ENCODE peak calls at places on chromosomes 1 and 21, in four cellular contexts. R, V, C and K are unnamed samples.

GRCh38 chr21:39094847-39095525 is 88.3 kb downstream of the PSMG1 start:
- DNase-seq in V (peak; percentile 46), R (peak; percentile 95), C (peak; percentile 12), K (no peak)

GRCh38 chr1:88549536-88549935 is 134.5 kb upstream of the PKN2 start:
- DNase-seq in C (peak; percentile 10), V (peak; percentile 43), R (peak; percentile 1), K (no peak)

GRCh38 chr1:164950453-164951052 is 391.6 kb downstream of the PBX1 start:
- DNase-seq in C (no peak), R (no peak), V (no peak), K (no peak)

GRCh38 chr1:50774759-50775351 is 185.2 kb downstream of the FAF1 start:
- DNase-seq in R (peak; percentile 45), C (peak; percentile 67), V (peak; percentile 77), K (peak; percentile 86)

GRCh38 chr21:14325575-14325974 is 57.4 kb downstream of the HSPA13 start:
- DNase-seq in R (no peak), C (no peak), V (no peak), K (no peak)

GRCh38 chr1:75953461-75953860 is 21.3 kb upstream of the ASB17 start:
- DNase-seq in C (no peak), V (no peak), R (no peak), K (no peak)

GRCh38 chr21:26070822-26071425 is 99.6 kb downstream of the APP start:
- DNase-seq in R (peak; percentile 55), V (peak; percentile 49), C (peak; percentile 68), K (no peak)

GRCh38 chr1:30039354-30040080 is 683.9 kb downstream of the MATN1 start:
- DNase-seq in R (no peak), V (no peak), C (no peak), K (no peak)

GRCh38 chr1:91742848-91743292 is 143.1 kb downstream of the TGFBR3 start:
- DNase-seq in R (peak; percentile 75), C (peak; percentile 77), V (peak; percentile 39), K (no peak)

GRCh38 chr1:62613325-62613727 is 16.0 kb downstream of the ANGPTL3 start:
- DNase-seq in V (no peak), C (no peak), R (no peak), K (peak; percentile 46)

GRCh38 chr1:18149113-18149641 is 41.6 kb downstream of the IGSF21 start:
- DNase-seq in V (peak; percentile 59), C (no peak), R (peak; percentile 1), K (no peak)

GRCh38 chr21:31866077-31866511 is 6.7 kb upstream of the HUNK start:
- DNase-seq in V (peak; percentile 87), R (peak; percentile 59), C (peak; percentile 72), K (peak; percentile 89)

GRCh38 chr1:164588388-164589341 is 29.7 kb downstream of the PBX1 start:
- DNase-seq in V (no peak), R (peak; percentile 88), C (peak; percentile 77), K (no peak)

GRCh38 chr1:234610061-234610581 is at the start of gene IRF2BP2:
- DNase-seq in C (peak; percentile 87), R (peak; percentile 78), V (peak; percentile 80), K (peak; percentile 87)

GRCh38 chr1:208251015-208251414 is 6.8 kb upstream of the PLXNA2 start:
- DNase-seq in V (no peak), C (no peak), R (no peak), K (no peak)

GRCh38 chr1:15406911-15407559 is 2.7 kb upstream of the EFHD2 start:
- DNase-seq in V (peak; percentile 75), C (peak; percentile 27), R (peak; percentile 91), K (no peak)

GRCh38 chr21:46412521-46413364 is 45.9 kb upstream of the DIP2A start:
- DNase-seq in R (no peak), V (no peak), C (no peak), K (no peak)

GRCh38 chr1:175089319-175089718 is 21.7 kb downstream of the TNN start:
- DNase-seq in C (no peak), V (no peak), R (no peak), K (peak; percentile 10)

GRCh38 chr1:215476541-215476940 is 90.6 kb upstream of the KCTD3 start:
- DNase-seq in C (no peak), V (no peak), R (peak; percentile 75), K (no peak)

GRCh38 chr1:208047476-208047934 is 136.6 kb upstream of the CD34 start:
- DNase-seq in C (no peak), R (peak; percentile 55), V (no peak), K (no peak)

GRCh38 chr1:205452364-205452763 is 3.5 kb downstream of the BLACAT1 start:
- DNase-seq in R (no peak), V (no peak), C (no peak), K (no peak)
- H3K79me2 ChIP-seq in R (no peaks in the 10 kb centered on the region), V (peaks cover 22% of the 10 kb centered on the region), C (no peaks in the 10 kb centered on the region), K (no peaks in the 10 kb centered on the region)

GRCh38 chr21:44738621-44739020 is 27.2 kb upstream of the TSPEAR start:
- DNase-seq in C (no peak), V (no peak), R (no peak), K (no peak)
- H3K9me3 ChIP-seq in C (no peaks in the 10 kb centered on the region), V (peaks cover 13% of the 10 kb centered on the region), R (no peaks in the 10 kb centered on the region), K (no peaks in the 10 kb centered on the region)

DNA sequence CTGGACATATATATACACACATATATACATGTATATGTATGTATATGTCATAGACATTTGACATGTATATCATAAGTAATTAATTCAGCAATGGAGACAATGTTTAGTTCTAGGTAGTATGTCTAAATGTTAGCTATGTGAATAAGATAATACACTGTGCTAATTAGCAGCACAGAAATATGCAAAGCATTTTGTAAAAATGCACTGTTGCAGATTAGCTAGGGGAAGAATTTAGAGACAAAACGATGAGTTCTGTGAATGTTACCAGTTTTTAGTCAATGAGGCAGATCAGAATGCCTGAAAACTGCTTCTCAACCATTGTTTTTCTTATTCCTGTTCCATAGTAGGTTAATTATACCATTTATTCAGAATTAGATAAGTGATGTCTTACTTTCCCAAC is 86.3 kb downstream of the TGFB2 start:
- DNase-seq in V (no peak), C (no peak), R (no peak), K (no peak)
- H3K79me2 ChIP-seq in V (peaks cover 46% of the 10 kb centered on the region), C (no peaks in the 10 kb centered on the region), R (no peaks in the 10 kb centered on the region), K (no peaks in the 10 kb centered on the region)

DNA sequence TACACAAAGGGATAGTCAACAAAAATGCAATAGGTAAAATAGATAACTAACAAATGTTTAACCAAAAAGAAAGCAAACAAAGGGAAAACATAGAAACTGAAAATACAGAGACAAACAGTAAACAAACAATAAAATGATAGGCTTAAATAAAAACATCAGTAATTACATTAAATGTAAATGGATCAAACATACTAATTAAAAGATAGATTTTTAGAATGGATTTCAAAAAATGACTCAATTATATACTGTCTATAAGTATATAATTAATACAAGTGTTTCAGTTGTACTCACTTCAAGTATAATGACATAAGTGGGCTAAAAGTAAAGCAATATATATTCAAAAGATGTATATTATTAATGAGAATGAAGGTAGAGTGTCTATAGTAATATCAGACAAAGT is 101.1 kb downstream of the MRPS6 start:
- DNase-seq in V (no peak), C (no peak), R (no peak), K (no peak)
- H3K9me3 ChIP-seq in V (no peaks in the 10 kb centered on the region), C (no peaks in the 10 kb centered on the region), R (no peaks in the 10 kb centered on the region), K (peaks cover 15% of the 10 kb centered on the region)

GRCh38 chr1:169117599-169117998 is 11.1 kb downstream of the ATP1B1 start:
- DNase-seq in V (no peak), C (no peak), R (no peak), K (no peak)

GRCh38 chr1:169120066-169120465 is 13.6 kb downstream of the ATP1B1 start:
- DNase-seq in R (peak; percentile 48), C (no peak), V (no peak), K (no peak)

GRCh38 chr1:169117014-169117413 is 10.5 kb downstream of the ATP1B1 start:
- DNase-seq in C (no peak), R (no peak), V (no peak), K (no peak)

GRCh38 chr1:169119405-169119804 is 12.9 kb downstream of the ATP1B1 start:
- DNase-seq in R (peak; percentile 85), C (no peak), V (peak; percentile 72), K (no peak)

GRCh38 chr1:169118227-169118626 is 11.7 kb downstream of the ATP1B1 start:
- DNase-seq in C (no peak), V (peak; percentile 62), R (no peak), K (no peak)
- H3K79me2 ChIP-seq in C (peaks cover 50% of the 10 kb centered on the region), V (peaks cover 93% of the 10 kb centered on the region), R (peaks cover 22% of the 10 kb centered on the region), K (no peaks in the 10 kb centered on the region)